ENCODE peak calls at places on chromosomes 12 and 14, in six cellular contexts. T, D, X, L, A and Q are unnamed samples.
A peak's percentile ranks its signal among the peaks of the same experiment; 100 is the strongest.

GRCh38 chr14:78070344-78070743 is 99.8 kb upstream of the NRXN3 start:
- DNase-seq in T (no peak), D (no peak), X (no peak), L (no peak), A (no peak), Q (no peak)

GRCh38 chr12:66633676-66634075 is 45.2 kb downstream of the GRIP1 start:
- DNase-seq in T (no peak), D (no peak), X (no peak), L (no peak), A (peak; percentile 22), Q (no peak)

GRCh38 chr14:69808919-69809808 is 12.1 kb upstream of the SLC10A1 start:
- DNase-seq in T (no peak), D (no peak), X (no peak), L (no peak), A (no peak), Q (no peak)

GRCh38 chr12:20798561-20798960 is 11.9 kb upstream of the SLCO1B3 start:
- DNase-seq in T (no peak), D (no peak), X (no peak), L (no peak), A (peak; percentile 23), Q (no peak)

GRCh38 chr14:104895207-104895785 is 29.4 kb upstream of the PLD4 start:
- DNase-seq in T (no peak), D (no peak), X (no peak), L (no peak), A (no peak), Q (no peak)

GRCh38 chr12:108307006-108307405 is 32.1 kb downstream of the CMKLR1 start:
- DNase-seq in T (peak; percentile 85), D (no peak), X (no peak), L (no peak), A (no peak), Q (peak; percentile 99)

GRCh38 chr14:66758031-66758613 is 250.2 kb downstream of the GPHN start:
- DNase-seq in T (no peak), D (no peak), X (no peak), L (no peak), A (no peak), Q (no peak)

GRCh38 chr12:49790741-49791140 is 37.5 kb downstream of the NCKAP5L start:
- DNase-seq in T (no peak), D (no peak), X (peak; percentile 41), L (no peak), A (no peak), Q (no peak)

GRCh38 chr12:31491395-31491794 is 99.5 kb downstream of the DENND5B start:
- DNase-seq in T (no peak), D (no peak), X (no peak), L (no peak), A (no peak), Q (no peak)

GRCh38 chr12:46357438-46358324 is 14.9 kb downstream of the SLC38A2 start:
- DNase-seq in T (peak; percentile 25), D (no peak), X (no peak), L (no peak), A (no peak), Q (peak; percentile 57)

GRCh38 chr12:5428332-5429221 is 3.3 kb upstream of the NTF3 start:
- DNase-seq in T (peak; percentile 62), D (no peak), X (no peak), L (no peak), A (peak; percentile 39), Q (peak; percentile 43)

GRCh38 chr12:54053625-54054441 is at the start of gene HOXC4:
- DNase-seq in T (no peak), D (no peak), X (peak; percentile 62), L (no peak), A (no peak), Q (peak; percentile 71)

GRCh38 chr14:63966407-63966806 is 113.6 kb downstream of the SYNE2 start:
- DNase-seq in T (no peak), D (no peak), X (no peak), L (no peak), A (no peak), Q (no peak)

GRCh38 chr12:53034459-53034858 is 15.4 kb upstream of the TNS2 start:
- DNase-seq in T (no peak), D (no peak), X (no peak), L (no peak), A (no peak), Q (no peak)

GRCh38 chr14:90523544-90523943 is 126.7 kb downstream of the CALM1 start:
- DNase-seq in T (peak; percentile 61), D (no peak), X (no peak), L (no peak), A (peak; percentile 70), Q (peak; percentile 59)

GRCh38 chr12:65705380-65705876 is 118.9 kb upstream of the HMGA2 start:
- DNase-seq in T (no peak), D (no peak), X (no peak), L (no peak), A (no peak), Q (no peak)

GRCh38 chr12:100733817-100734593 is 60.6 kb upstream of the ANO4 start:
- DNase-seq in T (peak; percentile 54), D (peak; percentile 24), X (no peak), L (no peak), A (peak; percentile 44), Q (peak; percentile 64)

GRCh38 chr12:85626031-85626781 is 210.0 kb downstream of the RASSF9 start:
- DNase-seq in T (peak; percentile 64), D (no peak), X (no peak), L (no peak), A (peak; percentile 37), Q (peak; percentile 14)

GRCh38 chr12:83826112-83826511 is 1086.5 kb downstream of the SLC6A15 start:
- DNase-seq in T (peak; percentile 48), D (no peak), X (no peak), L (no peak), A (no peak), Q (peak; percentile 0)

GRCh38 chr12:99223554-99223953 is 424.0 kb upstream of the GARIN6 start:
- DNase-seq in T (no peak), D (no peak), X (no peak), L (no peak), A (no peak), Q (no peak)